ENCODE peak calls at places on chromosomes 12 and 14, in five cellular contexts. F is esophagus muscularis mucosa, C is PC-3, Q is spleen, A is thoracic aorta. Z is an unnamed sample. For H3K36me3, the result is how much of the 10 kb centered on the place peaks cover.

GRCh38 chr12:32049956-32050355 is 56.7 kb upstream of the BICD1 start:
- DNase-seq in F (no peak), C (no peak), Q (no peak), A (no peak), Z (no peak)

GRCh38 chr12:131860472-131861260 is 32.5 kb downstream of the MMP17 start:
- DNase-seq in F (no peak), C (peak), Q (peak), A (no peak), Z (no peak)

GRCh38 chr12:102298022-102298421 is 100.4 kb upstream of the PMCH start:
- DNase-seq in F (no peak), C (no peak), Q (no peak), A (no peak), Z (no peak)

GRCh38 chr14:105067969-105068301 is 2.7 kb upstream of the GPR132 start:
- DNase-seq in F (no peak), C (no peak), Q (peak), A (no peak), Z (no peak)

GRCh38 chr12:131473721-131474709 is 236.9 kb upstream of the SFSWAP start:
- DNase-seq in F (no peak), C (peak), Q (peak), A (no peak), Z (no peak)

GRCh38 chr12:58416211-58416610 is 474.8 kb downstream of the ATP23 start:
- DNase-seq in F (no peak), C (peak), Q (no peak), A (no peak), Z (no peak)

GRCh38 chr12:22101749-22102243 is 55.8 kb downstream of the CMAS start:
- DNase-seq in F (no peak), C (peak), Q (no peak), A (no peak), Z (no peak)

GRCh38 chr12:47889040-47889439 is 15.8 kb downstream of the VDR start:
- DNase-seq in F (no peak), C (no peak), Q (no peak), A (no peak), Z (no peak)

GRCh38 chr14:99891900-99892299 is 98.7 kb downstream of the EML1 start:
- DNase-seq in F (no peak), C (no peak), Q (no peak), A (no peak), Z (no peak)

GRCh38 chr12:93889516-93890202 is 212.5 kb downstream of the CRADD start:
- DNase-seq in F (peak), C (no peak), Q (peak), A (no peak), Z (no peak)

GRCh38 chr12:23751641-23752040 is 197.8 kb downstream of the SOX5 start:
- DNase-seq in F (no peak), C (no peak), Q (no peak), A (no peak), Z (no peak)

GRCh38 chr12:100170313-100170858 is 27.7 kb upstream of the BLTP3B start:
- DNase-seq in F (no peak), C (no peak), Q (no peak), A (no peak), Z (peak)

GRCh38 chr12:104182621-104183378 is 32.8 kb upstream of the TXNRD1 start:
- DNase-seq in F (no peak), C (no peak), Q (no peak), A (no peak), Z (no peak)

GRCh38 chr14:71647086-71647784 is 285.0 kb upstream of the RGS6 start:
- DNase-seq in F (no peak), C (peak), Q (no peak), A (no peak), Z (no peak)

GRCh38 chr12:67519824-67520433 is 128.6 kb upstream of the DYRK2 start:
- DNase-seq in F (no peak), C (no peak), Q (no peak), A (no peak), Z (no peak)

GRCh38 chr14:62546862-62547474 is 498.3 kb downstream of the KCNH5 start:
- DNase-seq in F (no peak), C (no peak), Q (no peak), A (no peak), Z (no peak)

GRCh38 chr14:52801014-52801708 is 9.8 kb upstream of the GNPNAT1 start:
- DNase-seq in F (no peak), C (peak), Q (no peak), A (peak), Z (peak)

GRCh38 chr14:33230016-33230415 is 291.3 kb downstream of the NPAS3 start:
- DNase-seq in F (no peak), C (no peak), Q (no peak), A (no peak), Z (no peak)

GRCh38 chr14:75298187-75298985 is 19.8 kb downstream of the FOS start:
- DNase-seq in F (no peak), C (no peak), Q (peak), A (no peak), Z (no peak)

DNA sequence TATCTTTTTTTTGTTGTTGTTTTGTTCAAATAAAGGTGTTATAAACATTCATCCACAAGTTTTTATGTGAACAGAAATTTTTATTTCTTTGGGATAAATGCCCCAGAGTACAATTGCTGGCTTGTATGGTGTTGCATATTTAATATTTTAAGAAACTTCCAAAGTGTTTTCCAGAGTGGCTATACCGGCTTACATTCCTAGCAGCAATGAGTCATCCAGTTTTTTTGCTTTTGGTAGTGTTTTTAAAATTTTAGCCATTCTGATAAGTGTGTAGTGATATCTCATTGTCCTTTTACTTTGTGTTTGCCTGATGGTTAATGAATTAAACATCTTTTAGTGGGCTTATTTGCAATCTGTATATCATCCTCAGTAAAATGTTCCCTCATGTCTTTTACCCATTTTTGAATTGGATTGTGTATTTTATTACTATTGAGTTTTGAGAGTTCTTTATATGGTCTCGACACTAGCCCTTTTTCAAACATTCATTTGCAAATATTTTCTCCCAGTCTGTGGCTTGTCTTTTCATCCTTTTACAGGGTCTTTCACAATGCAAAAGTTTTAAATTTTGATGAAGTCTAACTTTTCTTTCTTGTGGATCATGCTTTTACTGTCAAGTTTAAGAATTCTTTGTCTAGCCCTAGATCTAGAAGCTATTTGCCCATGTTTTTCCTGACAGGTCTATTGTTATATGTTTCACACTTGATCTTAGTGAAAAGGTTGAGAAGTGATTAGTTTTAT is 29.5 kb downstream of the PPP4R4 start:
- DNase-seq in F (no peak), C (no peak), Q (no peak), A (no peak), Z (no peak)
- H3K4me3 ChIP-seq in F (no peak), C (no peak), Q (no peak), A (no peak), Z (no peak)

GRCh38 chr14:22600027-22600426 is 1.9 kb downstream of the ABHD4 start:
- DNase-seq in F (no peak), C (no peak), Q (no peak), A (no peak), Z (no peak)

GRCh38 chr14:22599349-22599748 is 1.2 kb downstream of the ABHD4 start:
- DNase-seq in F (no peak), C (no peak), Q (no peak), A (no peak), Z (no peak)

GRCh38 chr14:22602011-22602410 is 3.9 kb downstream of the ABHD4 start:
- DNase-seq in F (no peak), C (no peak), Q (no peak), A (no peak), Z (no peak)

GRCh38 chr14:22601456-22601855 is 3.4 kb downstream of the ABHD4 start:
- DNase-seq in F (no peak), C (no peak), Q (no peak), A (no peak), Z (no peak)

GRCh38 chr14:22602853-22603252 is 4.8 kb downstream of the ABHD4 start:
- DNase-seq in F (no peak), C (peak), Q (no peak), A (no peak), Z (no peak)
- H3K36me3 ChIP-seq in F (half or more), C (under half), Q (half or more), A (half or more), Z (half or more)

GRCh38 chr14:69252851-69253250 is 7.1 kb upstream of the GALNT16 start:
- DNase-seq in F (no peak), C (no peak), Q (no peak), A (no peak), Z (no peak)

GRCh38 chr14:69246331-69246730 is 13.6 kb upstream of the GALNT16 start:
- DNase-seq in F (no peak), C (no peak), Q (no peak), A (no peak), Z (no peak)

GRCh38 chr14:69244946-69245345 is 15.0 kb upstream of the GALNT16 start:
- DNase-seq in F (no peak), C (no peak), Q (no peak), A (no peak), Z (no peak)

GRCh38 chr14:69249603-69250002 is 10.4 kb upstream of the GALNT16 start:
- DNase-seq in F (no peak), C (no peak), Q (no peak), A (no peak), Z (no peak)

DNA sequence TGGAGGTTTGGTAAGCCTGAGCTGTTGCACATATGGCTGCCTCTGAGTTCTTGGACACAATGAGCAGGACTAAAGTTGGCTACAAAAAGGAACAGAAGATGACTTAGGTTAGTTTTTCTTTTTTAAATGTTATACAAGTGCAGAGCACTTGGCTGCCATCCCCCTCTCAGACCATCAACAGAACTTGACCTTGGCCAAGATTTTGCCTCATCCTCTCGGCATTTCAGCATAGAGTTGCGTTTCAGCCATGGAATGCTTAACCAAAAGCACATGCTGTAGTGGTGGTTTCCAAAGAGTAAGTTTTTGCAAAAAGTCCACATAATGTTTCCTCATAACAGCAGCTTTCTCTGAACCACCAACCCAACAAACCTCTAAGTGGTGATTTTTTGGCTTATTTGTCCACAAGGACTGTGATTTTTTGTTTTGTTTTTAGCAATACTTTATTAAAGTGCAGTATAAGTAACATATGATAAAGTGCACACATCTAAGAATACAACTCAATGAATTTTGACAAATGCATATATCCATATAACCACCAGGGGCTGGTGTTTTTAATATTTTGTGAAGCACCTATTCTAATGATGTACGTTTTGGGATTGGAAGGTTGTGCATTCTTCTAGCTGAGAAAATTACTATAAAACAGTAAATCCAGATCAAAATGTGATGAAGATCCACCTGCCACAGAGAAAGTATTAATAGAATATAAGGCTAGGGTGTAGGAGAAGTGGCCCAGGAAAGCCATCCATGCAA is 12.1 kb upstream of the GALNT16 start:
- DNase-seq in F (no peak), C (peak), Q (no peak), A (no peak), Z (no peak)
- TF ChIP-seq CTCF in F (peak), C (peak), Q (no peak), A (peak), Z (no peak)

GRCh38 chr12:11731042-11731357 is 81.5 kb downstream of the ETV6 start:
- DNase-seq in F (no peak), C (no peak), Q (no peak), A (no peak), Z (no peak)
- H3K4me3 ChIP-seq in F (no peak), C (no peak), Q (no peak), A (no peak), Z (no peak)

GRCh38 chr12:108298761-108299275 is 40.3 kb downstream of the CMKLR1 start:
- DNase-seq in F (no peak), C (no peak), Q (no peak), A (no peak), Z (no peak)
- H3K36me3 ChIP-seq in F (under half), C (under half), Q (under half), A (under half), Z (under half)

GRCh38 chr12:57278465-57279453 is 27.8 kb upstream of the STAC3 start:
- DNase-seq in F (no peak), C (no peak), Q (no peak), A (no peak), Z (no peak)

GRCh38 chr12:57280234-57281062 is 29.5 kb upstream of the STAC3 start:
- DNase-seq in F (no peak), C (peak), Q (peak), A (peak), Z (peak)

GRCh38 chr12:57273516-57273915 is 22.5 kb upstream of the STAC3 start:
- DNase-seq in F (no peak), C (no peak), Q (no peak), A (no peak), Z (no peak)

GRCh38 chr12:57272337-57273151 is 21.6 kb upstream of the STAC3 start:
- DNase-seq in F (no peak), C (no peak), Q (no peak), A (no peak), Z (no peak)

GRCh38 chr12:57276935-57277563 is 26.1 kb upstream of the STAC3 start:
- DNase-seq in F (no peak), C (peak), Q (no peak), A (no peak), Z (no peak)
- TF ChIP-seq CTCF in F (peak), C (peak), Q (no peak), A (no peak), Z (peak)